ENCODE peak calls at places on chromosome 19, in nine cellular contexts. I is IMR-90; Q is CD8-positive, alpha-beta T cell; D is OCI-LY7; H is colonic mucosa; Y is foreskin fibroblast; G is WTC11; C is fibroblast of the aortic adventitia; T is HFF-Myc. L is an unnamed sample.

GRCh38 chr19:1495799-1496713 is 5.1 kb downstream of the REEP6 start:
- DNase-seq in I (no peak), Q (no peak), D (no peak), H (no peak), Y (no peak), G (no peak), C (no peak), T (no peak), L (no peak)

GRCh38 chr19:10751109-10751972 is 33.5 kb downstream of the DNM2 start:
- DNase-seq in I (no peak), Q (no peak), D (no peak), H (peak), Y (no peak), G (no peak), C (no peak), T (no peak), L (no peak)

GRCh38 chr19:4352701-4353121 is 9.3 kb downstream of the MPND start:
- DNase-seq in I (peak), Q (peak), D (peak), H (no peak), Y (peak), G (peak), C (peak), T (no peak), L (no peak)

GRCh38 chr19:10288662-10289166 is 1.0 kb upstream of the ICAM5 start:
- DNase-seq in I (peak), Q (no peak), D (peak), H (peak), Y (peak), G (peak), C (no peak), T (no peak), L (no peak)

GRCh38 chr19:6060600-6061391 is 49.5 kb downstream of the RFX2 start:
- DNase-seq in I (peak), Q (no peak), D (no peak), H (peak), Y (peak), G (no peak), C (peak), T (no peak), L (peak)

GRCh38 chr19:940591-941291 is 14.9 kb downstream of the ARID3A start:
- DNase-seq in I (peak), Q (peak), D (no peak), H (peak), Y (peak), G (no peak), C (peak), T (no peak), L (no peak)

GRCh38 chr19:3932931-3933810 is at the start of gene NMRK2:
- DNase-seq in I (no peak), Q (no peak), D (no peak), H (no peak), Y (no peak), G (peak), C (no peak), T (no peak), L (no peak)

GRCh38 chr19:372306-372890 is 27.8 kb upstream of the MIER2 start:
- DNase-seq in I (peak), Q (no peak), D (no peak), H (no peak), Y (peak), G (no peak), C (peak), T (peak), L (peak)

GRCh38 chr19:14197882-14198281 is 8.1 kb downstream of the ADGRL1 start:
- DNase-seq in I (no peak), Q (no peak), D (no peak), H (no peak), Y (no peak), G (no peak), C (no peak), T (no peak), L (no peak)

GRCh38 chr19:27717825-27718224 is 1495.1 kb downstream of the UQCRFS1 start:
- DNase-seq in I (no peak), Q (no peak), D (no peak), H (no peak), Y (no peak), G (no peak), C (no peak), T (no peak), L (no peak)

GRCh38 chr19:3365447-3366103 is 808 bp upstream of the NFIC start:
- DNase-seq in I (peak), Q (no peak), D (no peak), H (peak), Y (peak), G (no peak), C (peak), T (no peak), L (no peak)

DNA sequence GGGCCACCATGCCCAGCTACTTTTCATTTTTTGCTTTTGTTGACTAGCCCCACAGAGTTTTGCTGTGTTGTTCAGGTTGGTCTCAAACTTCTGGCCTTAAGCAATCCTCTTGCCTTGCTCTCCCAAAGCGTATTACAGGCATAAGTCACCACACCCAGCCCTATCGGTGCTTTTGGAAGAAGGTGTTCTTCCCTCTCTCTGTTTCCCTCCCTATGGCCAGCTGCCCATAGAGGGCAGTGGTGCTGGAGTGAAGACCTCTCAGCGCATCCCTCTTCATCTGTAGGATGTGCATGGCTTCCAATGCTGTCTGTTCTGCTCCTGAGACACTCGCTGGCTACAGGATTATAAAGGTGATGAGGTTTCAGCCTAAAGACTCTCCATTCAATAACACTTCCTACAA is 1.3 kb upstream of the CD22 start:
- DNase-seq in I (no peak), Q (no peak), D (peak), H (no peak), Y (no peak), G (peak), C (no peak), T (no peak), L (no peak)
- TF ChIP-seq CTCF in I (no peak), Q (no peak), D (peak), H (no peak), Y (peak), G (no peak), C (no peak), T (peak), L (peak)

GRCh38 chr19:46372901-46373572 is 26.1 kb downstream of the PPP5C start:
- DNase-seq in I (no peak), Q (no peak), D (no peak), H (no peak), Y (peak), G (peak), C (peak), T (no peak), L (peak)

GRCh38 chr19:46376241-46377153 is 29.6 kb downstream of the PPP5C start:
- DNase-seq in I (no peak), Q (no peak), D (no peak), H (no peak), Y (no peak), G (no peak), C (no peak), T (no peak), L (no peak)

GRCh38 chr19:46374526-46375475 is 27.9 kb downstream of the PPP5C start:
- DNase-seq in I (no peak), Q (no peak), D (no peak), H (no peak), Y (no peak), G (no peak), C (no peak), T (no peak), L (no peak)

GRCh38 chr19:46371371-46371901 is 24.5 kb downstream of the PPP5C start:
- DNase-seq in I (peak), Q (no peak), D (no peak), H (no peak), Y (peak), G (no peak), C (no peak), T (no peak), L (peak)

GRCh38 chr19:46373573-46374359 is 26.9 kb downstream of the PPP5C start:
- DNase-seq in I (peak), Q (no peak), D (no peak), H (peak), Y (peak), G (peak), C (peak), T (no peak), L (peak)
- TF ChIP-seq CTCF in I (no peak), Q (no peak), D (no peak), H (no peak), Y (no peak), G (no peak), C (no peak), T (no peak), L (no peak)

DNA sequence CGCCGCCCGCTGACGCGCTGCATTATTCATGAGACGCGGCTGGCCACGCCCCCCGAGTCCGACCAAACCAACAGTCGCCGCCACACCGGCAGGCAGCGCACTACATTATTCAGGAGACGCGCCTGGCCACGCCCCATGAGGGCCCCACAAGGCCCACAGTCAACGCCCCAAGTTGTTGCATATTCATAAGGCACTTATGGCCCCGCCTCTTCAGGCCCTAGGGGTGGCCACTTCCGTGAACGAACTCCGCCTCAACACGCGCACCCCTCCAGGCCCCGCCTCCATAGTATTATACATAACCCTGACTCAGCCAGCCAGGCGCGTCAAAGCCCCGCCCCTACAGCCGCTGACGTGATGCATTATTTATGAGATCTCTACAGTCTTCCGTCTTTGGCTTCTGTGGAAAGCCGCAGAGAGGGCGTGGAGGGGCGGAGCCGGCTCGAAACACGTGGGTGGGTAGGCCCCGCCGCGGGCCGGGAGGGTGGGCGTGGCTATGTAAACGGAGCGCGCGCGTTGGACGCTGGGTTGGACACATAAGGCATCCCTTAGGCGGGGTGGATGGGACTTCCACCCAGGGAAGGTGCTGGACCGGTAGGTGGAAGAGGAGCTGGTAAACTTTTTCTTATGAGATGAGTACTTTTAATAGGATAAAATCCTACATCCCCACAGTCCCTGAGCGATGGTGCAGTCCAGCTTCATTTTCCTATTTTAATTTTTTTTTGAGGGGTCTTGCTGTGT is 423 bp upstream of the ELL start:
- DNase-seq in I (peak), Q (peak), D (peak), H (peak), Y (peak), G (peak), C (peak), T (peak), L (peak)
- TF ChIP-seq CTCF in I (peak), Q (no peak), D (no peak), H (no peak), Y (no peak), G (no peak), C (peak), T (no peak), L (peak)

GRCh38 chr19:49363265-49364082 is at the start of gene DKKL1:
- DNase-seq in I (peak), Q (peak), D (peak), H (peak), Y (peak), G (peak), C (peak), T (peak), L (peak)
- TF ChIP-seq CTCF in I (peak), Q (no peak), D (peak), H (no peak), Y (no peak), G (no peak), C (no peak), T (peak), L (no peak)

DNA sequence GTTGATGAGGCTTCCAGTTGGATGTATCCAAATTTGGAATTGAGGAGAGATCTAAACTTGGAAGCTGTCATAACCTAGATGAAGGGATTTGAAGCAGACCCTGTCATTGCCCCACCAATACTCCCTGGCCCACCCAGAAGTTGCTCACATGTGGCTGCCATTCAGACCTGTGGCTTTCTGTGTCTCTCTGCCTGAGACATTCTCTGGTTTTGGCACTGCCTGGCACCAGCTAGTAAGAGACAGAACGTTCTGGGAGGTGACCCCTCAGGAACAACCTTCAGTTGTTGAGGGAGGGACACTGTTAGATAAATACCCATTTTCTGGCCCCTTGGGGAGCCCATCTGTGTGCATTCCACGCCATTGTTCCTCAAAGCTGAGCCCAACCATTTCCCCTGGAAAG is 290.6 kb downstream of the TSHZ3 start:
- DNase-seq in I (no peak), Q (no peak), D (no peak), H (no peak), Y (no peak), G (no peak), C (no peak), T (no peak), L (no peak)
- TF ChIP-seq CTCF in I (no peak), Q (no peak), D (no peak), H (no peak), Y (no peak), G (no peak), C (no peak), T (no peak), L (no peak)

GRCh38 chr19:12791345-12792047 is at the start of gene JUNB:
- DNase-seq in I (peak), Q (peak), D (peak), H (peak), Y (peak), G (peak), C (peak), T (peak), L (peak)
- TF ChIP-seq CTCF in I (no peak), Q (no peak), D (no peak), H (no peak), Y (no peak), G (no peak), C (no peak), T (no peak), L (peak)

DNA sequence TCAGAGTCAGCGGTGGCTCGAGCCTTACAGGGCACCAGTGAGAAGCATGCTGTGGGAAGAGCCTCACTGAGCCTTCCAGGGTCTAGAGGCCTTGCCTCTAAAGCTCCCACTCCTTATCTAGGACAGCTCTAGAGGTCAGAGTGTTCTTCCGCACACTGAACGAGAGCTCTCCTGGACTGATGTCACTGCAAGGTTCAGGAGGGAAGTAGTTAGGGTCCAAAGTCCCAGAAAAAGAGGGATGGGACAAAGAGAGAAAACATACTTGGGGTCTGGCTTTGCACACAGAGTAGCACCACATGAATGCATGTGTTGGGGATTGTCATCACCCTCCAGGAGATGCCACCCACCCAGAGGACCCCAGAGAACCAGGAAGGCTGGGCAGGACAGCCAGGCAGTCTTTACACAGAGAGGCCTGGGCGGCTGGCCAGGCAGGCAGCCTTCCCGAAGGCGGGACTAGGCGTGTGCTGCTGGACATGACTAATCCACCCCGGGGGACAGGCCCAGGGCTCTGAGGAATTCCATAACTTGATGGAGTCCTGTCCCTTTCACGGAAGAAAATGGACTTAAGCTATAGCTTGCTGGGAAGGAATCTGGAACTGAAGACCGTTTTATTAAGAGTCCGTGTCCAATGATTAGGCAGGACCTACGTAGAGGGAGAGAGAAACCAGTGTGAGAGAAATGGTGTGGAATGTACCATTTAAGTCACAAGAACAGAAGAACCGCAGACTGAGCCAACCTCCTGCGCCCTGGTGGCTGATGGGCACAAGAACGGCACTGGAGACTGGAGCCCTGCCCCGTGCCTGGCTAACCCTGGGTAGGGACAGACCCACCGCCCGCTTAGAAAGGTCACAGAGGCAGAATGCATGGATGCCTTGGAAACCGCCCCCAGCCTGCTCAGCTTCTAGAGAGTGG is 16.7 kb upstream of the EPHX3 start:
- DNase-seq in I (peak), Q (no peak), D (no peak), H (peak), Y (peak), G (no peak), C (peak), T (no peak), L (no peak)
- TF ChIP-seq CTCF in I (no peak), Q (no peak), D (no peak), H (no peak), Y (no peak), G (no peak), C (no peak), T (no peak), L (no peak)

GRCh38 chr19:45158503-45159026 is 2.2 kb downstream of the NKPD1 start:
- DNase-seq in I (no peak), Q (no peak), D (no peak), H (no peak), Y (no peak), G (no peak), C (no peak), T (no peak), L (no peak)
- TF ChIP-seq CTCF in I (no peak), Q (no peak), D (no peak), H (no peak), Y (no peak), G (no peak), C (no peak), T (no peak), L (no peak)

L was measured in type B pancreatic cell.